ENCODE peak calls at places on chromosome 1, in four cellular contexts. E is activated CD4-positive, CD25-positive, alpha-beta regulatory T cell; Z is HT1080; C is HT-29. K is an unnamed sample.

GRCh38 chr1:27979151-27979858 is 19.5 kb downstream of the XKR8 start:
- DNase-seq in E (no peak), Z (peak), C (peak), K (peak)

GRCh38 chr1:38028105-38028591 is 15.6 kb downstream of the UTP11 start:
- DNase-seq in E (peak), Z (peak), C (no peak), K (peak)

GRCh38 chr1:210093461-210093860 is 139.1 kb upstream of the SERTAD4 start:
- DNase-seq in E (no peak), Z (no peak), C (no peak), K (no peak)

GRCh38 chr1:26037904-26038303 is 8.0 kb downstream of the SLC30A2 start:
- DNase-seq in E (no peak), Z (no peak), C (no peak), K (no peak)

GRCh38 chr1:111476761-111477309 is 3.1 kb downstream of the C1orf162 start:
- DNase-seq in E (no peak), Z (no peak), C (no peak), K (peak)

GRCh38 chr1:186315585-186315984 is 59.5 kb downstream of the TPR start:
- DNase-seq in E (no peak), Z (no peak), C (no peak), K (no peak)

GRCh38 chr1:156102634-156103511 is 11.6 kb upstream of the LMNA start:
- DNase-seq in E (no peak), Z (peak), C (peak), K (no peak)

GRCh38 chr1:192884241-192884640 is 75.4 kb downstream of the RGS2 start:
- DNase-seq in E (no peak), Z (no peak), C (no peak), K (no peak)

GRCh38 chr1:22317231-22317919 is 134.3 kb upstream of the ZBTB40 start:
- DNase-seq in E (no peak), Z (peak), C (peak), K (no peak)

GRCh38 chr1:112064344-112064743 is 74.9 kb upstream of the KCND3 start:
- DNase-seq in E (no peak), Z (no peak), C (no peak), K (peak)

GRCh38 chr1:2073382-2074230 is 23.4 kb downstream of the PRKCZ start:
- DNase-seq in E (no peak), Z (no peak), C (no peak), K (no peak)

GRCh38 chr1:43270421-43271095 is 775 bp downstream of the TMEM125 start:
- DNase-seq in E (no peak), Z (no peak), C (peak), K (no peak)

GRCh38 chr1:7409278-7409677 is 361.8 kb upstream of the VAMP3 start:
- DNase-seq in E (no peak), Z (no peak), C (peak), K (no peak)

GRCh38 chr1:3378411-3379208 is 75.9 kb upstream of the ARHGEF16 start:
- DNase-seq in E (no peak), Z (no peak), C (no peak), K (no peak)

GRCh38 chr1:143666851-143667250 is 304.9 kb downstream of the FAM72C start:
- DNase-seq in E (no peak), Z (peak), C (no peak), K (no peak)

GRCh38 chr1:160219062-160219929 is 14.1 kb downstream of the PEA15 start:
- DNase-seq in E (no peak), Z (peak), C (peak), K (no peak)

GRCh38 chr1:206705187-206705586 is 20.5 kb downstream of the MAPKAPK2 start:
- DNase-seq in E (no peak), Z (no peak), C (no peak), K (no peak)

GRCh38 chr1:153429266-153430165 is 13.2 kb downstream of the S100A7A start:
- DNase-seq in E (no peak), Z (no peak), C (no peak), K (peak)

GRCh38 chr1:39331647-39332046 is 127.2 kb downstream of the MACF1 start:
- DNase-seq in E (no peak), Z (no peak), C (no peak), K (no peak)

GRCh38 chr1:91129017-91129416 is 107.2 kb upstream of the ZNF644 start:
- DNase-seq in E (no peak), Z (no peak), C (no peak), K (no peak)

GRCh38 chr1:206633708-206634121 is 1.6 kb upstream of the DYRK3 start:
- DNase-seq in E (no peak), Z (peak), C (no peak), K (no peak)

GRCh38 chr1:232211149-232211548 is 418.8 kb downstream of the SIPA1L2 start:
- DNase-seq in E (no peak), Z (no peak), C (peak), K (no peak)

GRCh38 chr1:112477550-112477949 is 31.2 kb upstream of the WNT2B start:
- DNase-seq in E (no peak), Z (no peak), C (no peak), K (no peak)

GRCh38 chr1:167720965-167721616 is 691 bp upstream of the MPZL1 start:
- DNase-seq in E (no peak), Z (peak), C (peak), K (peak)

GRCh38 chr1:10033359-10033845 is 644 bp downstream of the UBE4B start:
- DNase-seq in E (no peak), Z (no peak), C (peak), K (peak)

GRCh38 chr1:1371741-1372711 is 3.0 kb downstream of the AURKAIP1 start:
- DNase-seq in E (peak), Z (peak), C (peak), K (peak)